ENCODE peak calls at places on chromosome 16, in eight cellular contexts. Q is transverse colon; O is NCI-H446 treated with DMSO at 0.1 percent for 48 hours; W is cardiac muscle cell; C is small intestine; Z is caudate nucleus; L is activated naive CD8-positive, alpha-beta T cell treated with anti-CD3 and anti-CD28 coated beads, Interleukin-2, amount 50 U/mL, for 16 hours; B is GM20000. X is an unnamed sample.

GRCh38 chr16:2610781-2611498 is 71.4 kb upstream of the KCTD5 start:
- DNase-seq in C (no peak), Q (no peak), L (no peak), O (no peak), W (no peak), Z (no peak), B (no peak), X (no peak)

GRCh38 chr16:85523602-85524364 is 89.3 kb upstream of the GSE1 start:
- DNase-seq in Z (no peak), W (peak; percentile 75), Q (no peak), O (no peak), B (no peak), C (no peak), L (no peak), X (no peak)

GRCh38 chr16:21611178-21611545 is 11.8 kb downstream of the METTL9 start:
- DNase-seq in O (no peak), Q (no peak), W (peak; percentile 70), L (no peak), B (no peak), Z (no peak), C (no peak), X (no peak)

GRCh38 chr16:16148755-16149154 is 74.5 kb downstream of the ABCC6 start:
- DNase-seq in C (no peak), L (no peak), B (no peak), Q (no peak), Z (no peak), W (no peak), O (no peak), X (no peak)

GRCh38 chr16:35391328-35391727 is 1931.9 kb downstream of the TP53TG3F start:
- DNase-seq in W (no peak), Q (no peak), Z (no peak), O (no peak), L (no peak), B (no peak), C (no peak), X (no peak)

GRCh38 chr16:63596716-63597115 is 1525.1 kb downstream of the CDH11 start:
- DNase-seq in C (no peak), L (no peak), Z (no peak), B (no peak), Q (no peak), W (no peak), O (peak; percentile 68), X (no peak)

GRCh38 chr16:66274335-66275110 is 92.0 kb upstream of the CDH5 start:
- DNase-seq in C (peak; percentile 29), O (peak; percentile 6), Z (no peak), L (no peak), Q (no peak), W (peak; percentile 71), B (no peak), X (peak; percentile 43)

GRCh38 chr16:868846-869822 is 68.6 kb upstream of the GNG13 start:
- DNase-seq in O (no peak), B (no peak), Z (no peak), L (no peak), C (no peak), Q (no peak), W (no peak), X (no peak)

GRCh38 chr16:84383106-84383505 is 14.8 kb downstream of the ATP2C2 start:
- DNase-seq in B (no peak), O (no peak), L (no peak), Q (no peak), Z (no peak), C (no peak), W (no peak), X (no peak)

GRCh38 chr16:88754109-88754911 is 30.7 kb downstream of the PIEZO1 start:
- DNase-seq in L (no peak), B (no peak), Z (no peak), O (no peak), Q (no peak), C (no peak), W (no peak), X (no peak)

GRCh38 chr16:70803354-70803753 is 2.4 kb upstream of the VAC14 start:
- DNase-seq in L (no peak), Z (no peak), W (peak; percentile 29), Q (no peak), O (no peak), C (no peak), B (no peak), X (no peak)

GRCh38 chr16:1184156-1184868 is 31.4 kb downstream of the CACNA1H start:
- DNase-seq in O (no peak), Q (peak; percentile 20), L (no peak), B (no peak), W (no peak), Z (no peak), C (peak; percentile 23), X (no peak)

GRCh38 chr16:75265911-75266701 is 14.7 kb upstream of the BCAR1 start:
- DNase-seq in B (peak; percentile 98), C (peak; percentile 48), Z (peak; percentile 58), Q (peak; percentile 86), O (no peak), L (no peak), W (peak; percentile 79), X (peak; percentile 96)

GRCh38 chr16:1474047-1474446 is 781 bp downstream of the CLCN7 start:
- DNase-seq in Q (no peak), O (no peak), W (peak; percentile 9), C (no peak), B (no peak), L (no peak), Z (no peak), X (no peak)

GRCh38 chr16:17177242-17177967 is 293.4 kb downstream of the XYLT1 start:
- DNase-seq in Z (no peak), L (no peak), Q (no peak), C (no peak), W (no peak), B (no peak), O (no peak), X (no peak)

GRCh38 chr16:64225696-64226095 is 896.2 kb downstream of the CDH11 start:
- DNase-seq in Z (no peak), C (no peak), W (no peak), L (no peak), O (no peak), B (no peak), Q (no peak), X (no peak)

GRCh38 chr16:86984975-86985655 is 332.1 kb downstream of the C16orf95 start:
- DNase-seq in B (no peak), Q (no peak), C (no peak), O (no peak), W (no peak), Z (no peak), L (no peak), X (no peak)

GRCh38 chr16:86405319-86405718 is 105.0 kb upstream of the FOXF1 start:
- DNase-seq in Q (no peak), Z (no peak), C (no peak), L (no peak), B (no peak), W (no peak), O (no peak), X (no peak)

GRCh38 chr16:61829631-61830030 is 206.6 kb downstream of the CDH8 start:
- DNase-seq in O (no peak), C (no peak), B (no peak), W (no peak), L (no peak), Z (no peak), Q (no peak), X (no peak)

GRCh38 chr16:2979669-2980226 is 498 bp downstream of the PKMYT1 start:
- DNase-seq in Z (no peak), L (no peak), Q (no peak), O (no peak), C (no peak), W (no peak), B (peak; percentile 59), X (no peak)

GRCh38 chr16:89270666-89271345 is 53.3 kb downstream of the ZNF778 start:
- DNase-seq in O (no peak), L (no peak), Z (no peak), C (no peak), Q (no peak), W (no peak), B (no peak), X (no peak)

GRCh38 chr16:29678691-29679267 is at the start of gene QPRT:
- DNase-seq in W (peak; percentile 87), L (no peak), Z (peak; percentile 14), Q (peak; percentile 71), C (peak; percentile 67), B (peak; percentile 81), O (no peak), X (peak; percentile 87)

GRCh38 chr16:47574091-47575054 is 113.2 kb downstream of the PHKB start:
- DNase-seq in Q (no peak), B (no peak), C (no peak), W (peak; percentile 68), O (no peak), Z (no peak), L (no peak), X (peak; percentile 24)

GRCh38 chr16:56898847-56899246 is 33.1 kb upstream of the HERPUD1 start:
- DNase-seq in Q (no peak), B (peak; percentile 62), W (no peak), C (no peak), Z (no peak), O (no peak), L (no peak), X (peak; percentile 70)

GRCh38 chr16:70157105-70157476 is 16.5 kb upstream of the CLEC18C start:
- DNase-seq in L (no peak), W (no peak), B (peak; percentile 8), Q (no peak), O (no peak), Z (no peak), C (no peak), X (peak; percentile 18)

GRCh38 chr16:5325932-5326331 is 228.3 kb upstream of the EEF2KMT start:
- DNase-seq in L (no peak), O (no peak), C (no peak), Z (no peak), Q (no peak), B (no peak), W (no peak), X (no peak)

GRCh38 chr16:4668313-4668960 is 24.9 kb upstream of the NUDT16L1 start:
- DNase-seq in L (no peak), O (no peak), Z (no peak), B (no peak), Q (no peak), W (no peak), C (no peak), X (no peak)

GRCh38 chr16:3952342-3953131 is 72.0 kb upstream of the CREBBP start:
- DNase-seq in B (no peak), W (peak; percentile 75), Q (peak; percentile 21), Z (no peak), O (no peak), L (no peak), C (no peak), X (peak; percentile 22)

X was measured in GM13976.